ENCODE peak calls at places on chromosome 2, in seven cellular contexts. U is spleen, S is Panc1, Z is K562, P is transverse colon, D is stomach, E is SK-N-SH. W is an unnamed sample. For H3K4me1, the result is how much of the 10 kb centered on the place peaks cover.

GRCh38 chr2:219388127-219388844 is 574 bp upstream of the DNPEP start:
- DNase-seq in U (peak), S (no peak), Z (peak), P (peak), D (peak), E (peak), W (peak)

GRCh38 chr2:191657977-191658376 is 20.0 kb upstream of the NABP1 start:
- DNase-seq in U (no peak), S (no peak), Z (no peak), P (no peak), D (no peak), E (no peak), W (no peak)

GRCh38 chr2:54618646-54619565 is 104.6 kb upstream of the EML6 start:
- DNase-seq in U (no peak), S (no peak), Z (no peak), P (no peak), D (peak), E (no peak), W (no peak)

GRCh38 chr2:86519349-86519748 is 43.9 kb downstream of the CHMP3 start:
- DNase-seq in U (no peak), S (peak), Z (no peak), P (no peak), D (no peak), E (no peak), W (no peak)

GRCh38 chr2:55954306-55955035 is 30.9 kb upstream of the EFEMP1 start:
- DNase-seq in U (no peak), S (no peak), Z (no peak), P (no peak), D (no peak), E (no peak), W (no peak)

GRCh38 chr2:29343830-29344229 is 228.6 kb downstream of the CLIP4 start:
- DNase-seq in U (no peak), S (no peak), Z (no peak), P (no peak), D (no peak), E (no peak), W (no peak)

GRCh38 chr2:112301171-112301584 is 25.8 kb downstream of the ZC3H6 start:
- DNase-seq in U (no peak), S (no peak), Z (no peak), P (no peak), D (no peak), E (no peak), W (no peak)

GRCh38 chr2:117271631-117272030 is 542.9 kb upstream of the DDX18 start:
- DNase-seq in U (no peak), S (no peak), Z (no peak), P (no peak), D (no peak), E (no peak), W (no peak)

GRCh38 chr2:207692206-207693065 is 19.0 kb upstream of the CCNYL1 start:
- DNase-seq in U (no peak), S (no peak), Z (peak), P (peak), D (peak), E (peak), W (no peak)

GRCh38 chr2:238132463-238133450 is 5.7 kb upstream of the KLHL30 start:
- DNase-seq in U (peak), S (no peak), Z (no peak), P (no peak), D (no peak), E (no peak), W (no peak)

GRCh38 chr2:112881217-112882000 is 29.6 kb upstream of the IL37 start:
- DNase-seq in U (peak), S (no peak), Z (peak), P (no peak), D (no peak), E (no peak), W (no peak)

GRCh38 chr2:17106418-17106817 is 411.8 kb downstream of the RAD51AP2 start:
- DNase-seq in U (no peak), S (no peak), Z (no peak), P (no peak), D (no peak), E (no peak), W (no peak)

GRCh38 chr2:49914281-49914680 is 760.0 kb upstream of the FSHR start:
- DNase-seq in U (no peak), S (no peak), Z (no peak), P (no peak), D (no peak), E (no peak), W (no peak)

GRCh38 chr2:210584834-210585233 is 28.4 kb downstream of the CPS1 start:
- DNase-seq in U (no peak), S (no peak), Z (no peak), P (no peak), D (no peak), E (no peak), W (no peak)

GRCh38 chr2:235087812-235088607 is 136.2 kb downstream of the SH3BP4 start:
- DNase-seq in U (no peak), S (no peak), Z (no peak), P (peak), D (peak), E (peak), W (no peak)

GRCh38 chr2:225052703-225053102 is 10.4 kb upstream of the DOCK10 start:
- DNase-seq in U (no peak), S (no peak), Z (no peak), P (no peak), D (no peak), E (no peak), W (no peak)

GRCh38 chr2:173571021-173571821 is 216.5 kb downstream of the CDCA7 start:
- DNase-seq in U (no peak), S (peak), Z (peak), P (no peak), D (no peak), E (peak), W (no peak)

GRCh38 chr2:205376071-205376470 is 306.2 kb upstream of the NRP2 start:
- DNase-seq in U (no peak), S (no peak), Z (no peak), P (no peak), D (no peak), E (peak), W (no peak)

GRCh38 chr2:145687445-145688104 is 1167.7 kb upstream of the ZEB2 start:
- DNase-seq in U (no peak), S (no peak), Z (no peak), P (no peak), D (no peak), E (no peak), W (no peak)

GRCh38 chr2:164538250-164538866 is 82.9 kb downstream of the GRB14 start:
- DNase-seq in U (no peak), S (no peak), Z (peak), P (no peak), D (no peak), E (peak), W (no peak)

GRCh38 chr2:197266477-197266876 is 44.1 kb downstream of the ANKRD44 start:
- DNase-seq in U (no peak), S (no peak), Z (no peak), P (no peak), D (no peak), E (no peak), W (peak)

GRCh38 chr2:169105433-169105832 is 36.1 kb downstream of the DHRS9 start:
- DNase-seq in U (no peak), S (no peak), Z (no peak), P (no peak), D (no peak), E (no peak), W (no peak)

GRCh38 chr2:31221549-31221948 is 4.2 kb upstream of the CAPN14 start:
- DNase-seq in U (no peak), S (no peak), Z (no peak), P (no peak), D (no peak), E (no peak), W (no peak)

DNA sequence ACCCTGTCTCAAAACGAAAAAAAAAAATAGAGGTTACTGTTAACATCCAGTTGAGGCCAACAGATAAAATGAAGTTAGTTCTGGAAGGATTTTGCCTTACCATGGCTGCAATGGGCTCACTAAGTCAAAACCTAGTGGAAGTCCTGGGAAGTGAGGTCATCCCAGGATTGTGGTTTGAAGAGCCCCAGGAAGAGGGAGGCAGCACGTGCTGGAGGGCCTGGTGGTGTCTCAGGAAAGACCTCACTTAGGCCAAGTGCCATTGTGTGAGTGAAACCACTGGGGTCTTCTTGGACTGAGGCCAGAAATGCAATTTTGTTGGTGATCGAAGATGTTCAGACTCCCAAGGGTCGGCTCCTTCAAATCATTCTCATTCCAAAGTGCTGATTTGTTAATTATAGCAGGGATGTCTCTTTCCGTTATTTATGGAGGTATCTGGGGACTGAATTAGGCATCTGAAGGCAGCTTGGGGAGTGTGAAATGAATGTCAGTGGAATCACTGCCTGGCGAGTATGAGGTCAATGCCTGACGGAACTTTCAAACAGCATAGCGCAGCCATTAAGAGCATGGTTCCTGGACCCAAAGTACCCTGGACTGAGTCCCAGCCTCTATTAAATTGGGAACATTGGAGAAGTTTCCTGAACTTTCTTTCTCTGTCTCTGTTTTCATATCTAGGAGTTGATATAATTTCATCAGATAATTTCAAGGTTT is 60.1 kb downstream of the IL1R2 start:
- DNase-seq in U (no peak), S (no peak), Z (no peak), P (no peak), D (no peak), E (no peak), W (no peak)
- TF ChIP-seq POLR2AphosphoS5 in U (no peak), S (no peak), Z (no peak), P (no peak), D (no peak), E (no peak), W (peak)

GRCh38 chr2:151616760-151617339 is 117.4 kb downstream of the NEB start:
- DNase-seq in U (no peak), S (no peak), Z (no peak), P (no peak), D (no peak), E (no peak), W (no peak)
- TF ChIP-seq CTCF in U (no peak), S (no peak), Z (no peak), P (no peak), D (no peak), E (peak), W (no peak)

DNA sequence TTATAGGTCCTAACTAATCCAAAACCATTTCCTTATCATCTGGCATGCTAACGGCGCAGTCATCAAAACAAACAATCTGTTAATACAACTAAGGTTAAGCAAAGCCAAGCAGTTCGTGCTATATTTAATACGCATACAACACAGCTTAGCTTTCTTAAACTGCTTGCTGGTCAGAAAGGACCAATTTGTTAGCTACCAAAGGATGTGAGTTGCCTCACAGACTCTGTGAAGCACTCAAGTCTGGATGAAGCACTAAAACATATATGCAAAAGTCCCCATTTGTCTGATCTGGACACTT is 66.9 kb downstream of the ZEB2 start:
- DNase-seq in U (no peak), S (no peak), Z (no peak), P (no peak), D (no peak), E (no peak), W (no peak)
- H3K4me1 ChIP-seq in U (half or more), S (under half), Z (under half), P (under half), D (under half), E (under half), W (under half)

DNA sequence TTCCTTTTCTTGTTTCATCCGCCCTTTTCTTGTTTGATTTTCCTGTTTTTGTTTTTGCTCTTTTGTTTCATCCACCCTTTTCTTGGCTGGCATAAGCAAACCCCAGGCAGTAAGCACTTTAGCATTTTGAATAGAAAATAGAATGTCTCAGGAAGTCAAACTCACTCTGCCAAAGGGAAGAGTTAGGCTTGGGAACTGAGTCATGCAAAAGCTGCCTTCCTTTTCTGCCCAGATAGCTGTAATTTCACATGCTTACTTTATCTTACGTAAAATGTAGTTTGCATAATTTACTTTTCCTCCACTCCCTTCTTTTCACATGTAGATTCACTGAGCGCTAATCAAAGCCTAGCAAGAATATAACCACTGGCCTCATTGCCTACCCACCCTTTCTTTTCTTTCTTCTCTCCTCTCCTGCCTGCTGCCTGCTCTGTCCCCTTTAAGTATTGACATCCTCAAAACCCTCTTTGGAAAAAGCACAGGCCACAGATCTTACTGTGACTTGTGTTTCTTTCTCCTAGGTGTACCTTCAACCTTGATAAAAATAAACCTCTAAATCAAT is 48.4 kb downstream of the CNGA3 start:
- DNase-seq in U (no peak), S (no peak), Z (no peak), P (no peak), D (no peak), E (no peak), W (no peak)
- TF ChIP-seq POLR2AphosphoS5 in U (no peak), S (no peak), Z (no peak), P (no peak), D (no peak), E (no peak), W (no peak)

GRCh38 chr2:231670892-231671616 is 37.3 kb upstream of the PTMA start:
- DNase-seq in U (peak), S (no peak), Z (peak), P (peak), D (peak), E (peak), W (no peak)
- TF ChIP-seq CTCF in U (peak), S (no peak), Z (peak), P (no peak), D (peak), E (peak), W (no peak)

GRCh38 chr2:223050900-223051299 is 1.1 kb upstream of the KCNE4 start:
- DNase-seq in U (no peak), S (no peak), Z (no peak), P (no peak), D (no peak), E (no peak), W (peak)
- H3K4me1 ChIP-seq in U (under half), S (under half), Z (under half), P (under half), D (under half), E (under half), W (half or more)